ENCODE peak calls at places on chromosome 16, in ten cellular contexts. T is uterus, K is IMR-90, N is left ventricle myocardium inferior, B is lower lobe of right lung, P is OCI-LY7, O is sigmoid colon, Y is dorsolateral prefrontal cortex, L is prostate gland, H is hepatocyte. J is an unnamed sample.

GRCh38 chr16:72568502-72568901 is 396.5 kb upstream of the PMFBP1 start:
- DNase-seq in T (no peak), K (no peak), N (no peak), B (no peak), P (no peak), O (no peak), Y (no peak), L (no peak), H (no peak), J (no peak)

GRCh38 chr16:10009691-10010090 is 172.5 kb downstream of the GRIN2A start:
- DNase-seq in T (no peak), K (no peak), N (no peak), B (no peak), P (no peak), O (no peak), Y (peak; percentile 67), L (no peak), H (peak; percentile 20), J (no peak)

GRCh38 chr16:14193316-14193871 is 122.3 kb downstream of the MRTFB start:
- DNase-seq in T (no peak), K (no peak), N (no peak), B (no peak), P (peak; percentile 74), O (no peak), Y (no peak), L (no peak), H (no peak), J (no peak)

GRCh38 chr16:57277586-57277985 is 6.9 kb downstream of the PLLP start:
- DNase-seq in T (no peak), K (peak; percentile 60), N (no peak), B (peak; percentile 53), P (no peak), O (peak; percentile 34), Y (no peak), L (no peak), H (no peak), J (peak; percentile 70)

GRCh38 chr16:74626741-74627416 is 20.0 kb upstream of the GLG1 start:
- DNase-seq in T (no peak), K (peak; percentile 60), N (no peak), B (no peak), P (no peak), O (no peak), Y (no peak), L (no peak), H (no peak), J (no peak)

GRCh38 chr16:57998484-57998883 is 2.0 kb downstream of the ZNF319 start:
- DNase-seq in T (no peak), K (no peak), N (peak; percentile 46), B (peak; percentile 79), P (no peak), O (no peak), Y (no peak), L (no peak), H (peak; percentile 52), J (peak; percentile 95)

GRCh38 chr16:16007743-16008111 is 58.3 kb downstream of the ABCC1 start:
- DNase-seq in T (no peak), K (no peak), N (no peak), B (no peak), P (peak; percentile 94), O (no peak), Y (no peak), L (no peak), H (no peak), J (no peak)

GRCh38 chr16:49932943-49933342 is 77.0 kb upstream of the ZNF423 start:
- DNase-seq in T (peak; percentile 35), K (peak; percentile 11), N (peak; percentile 24), B (no peak), P (no peak), O (peak; percentile 60), Y (no peak), L (no peak), H (no peak), J (no peak)

GRCh38 chr16:2919511-2920255 is 8.0 kb downstream of the FLYWCH1 start:
- DNase-seq in T (peak; percentile 60), K (peak; percentile 74), N (no peak), B (no peak), P (peak; percentile 71), O (peak; percentile 83), Y (no peak), L (peak; percentile 44), H (peak; percentile 78), J (peak; percentile 38)

GRCh38 chr16:85798901-85799496 is 345 bp downstream of the EMC8 start:
- DNase-seq in T (no peak), K (peak; percentile 28), N (no peak), B (peak; percentile 63), P (peak; percentile 34), O (no peak), Y (no peak), L (no peak), H (peak; percentile 50), J (peak; percentile 33)

GRCh38 chr16:22220714-22221113 is 14.6 kb downstream of the EEF2K start:
- DNase-seq in T (peak; percentile 43), K (no peak), N (peak; percentile 47), B (no peak), P (no peak), O (no peak), Y (peak; percentile 75), L (peak; percentile 16), H (no peak), J (no peak)

GRCh38 chr16:49271363-49271762 is 10.3 kb downstream of the CBLN1 start:
- DNase-seq in T (no peak), K (no peak), N (no peak), B (no peak), P (no peak), O (no peak), Y (no peak), L (no peak), H (no peak), J (no peak)

GRCh38 chr16:19227643-19228042 is 57.9 kb upstream of the CLEC19A start:
- DNase-seq in T (no peak), K (no peak), N (no peak), B (no peak), P (no peak), O (no peak), Y (no peak), L (no peak), H (no peak), J (no peak)

GRCh38 chr16:50253511-50253903 is 12.8 kb upstream of the ADCY7 start:
- DNase-seq in T (no peak), K (no peak), N (no peak), B (no peak), P (no peak), O (no peak), Y (no peak), L (no peak), H (no peak), J (no peak)

GRCh38 chr16:71499775-71500364 is 10.7 kb upstream of the ZNF19 start:
- DNase-seq in T (no peak), K (peak; percentile 66), N (no peak), B (no peak), P (peak; percentile 69), O (no peak), Y (no peak), L (peak; percentile 36), H (peak; percentile 63), J (peak; percentile 47)

GRCh38 chr16:50395763-50396710 is 27.2 kb upstream of the BRD7 start:
- DNase-seq in T (no peak), K (no peak), N (no peak), B (no peak), P (peak; percentile 19), O (no peak), Y (no peak), L (no peak), H (no peak), J (no peak)

DNA sequence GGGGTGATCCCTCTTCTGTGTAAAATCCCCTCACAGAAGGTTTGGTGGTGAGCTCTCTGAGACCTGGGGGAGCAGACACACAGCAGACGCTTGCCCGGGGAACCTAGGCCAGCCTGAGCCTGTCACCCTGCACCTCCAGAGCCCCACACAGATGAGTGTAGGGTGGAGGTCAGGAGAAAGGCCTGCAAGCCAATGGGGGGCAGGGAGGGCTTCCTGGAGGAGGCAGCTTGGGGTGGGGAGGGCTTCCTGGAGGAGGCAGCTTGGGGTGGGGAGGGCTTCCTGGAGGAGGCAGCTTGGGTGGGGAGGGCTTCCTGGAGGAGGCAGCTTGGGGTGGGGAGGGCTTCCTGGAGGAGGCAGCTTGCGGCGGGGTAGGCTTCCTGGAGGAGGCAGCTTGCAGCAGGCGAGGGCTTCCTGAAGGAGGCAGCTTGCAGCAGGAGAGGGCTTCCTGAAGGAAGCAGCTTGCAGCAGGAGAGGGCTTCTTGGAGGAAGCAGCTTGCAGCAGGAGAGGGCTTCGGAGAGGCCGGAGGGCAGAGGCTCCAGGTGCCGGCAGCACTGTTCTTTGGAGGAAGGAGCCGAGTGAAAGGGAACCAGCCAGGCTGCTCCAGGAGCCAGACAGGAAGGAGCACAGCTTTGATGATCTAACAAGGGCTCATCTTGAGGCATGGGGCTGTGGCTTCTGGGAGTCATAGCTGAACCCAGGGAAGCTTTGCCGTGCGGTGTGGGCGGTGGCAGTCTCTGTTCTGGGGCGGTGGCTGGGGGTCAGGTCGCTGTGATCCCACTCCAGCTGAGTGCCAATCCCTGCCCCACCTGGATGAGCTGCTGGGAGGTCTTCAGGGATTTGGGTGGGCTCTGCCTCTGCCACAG is 83.6 kb upstream of the ZNF469 start:
- DNase-seq in T (no peak), K (peak; percentile 68), N (no peak), B (peak; percentile 19), P (no peak), O (no peak), Y (no peak), L (no peak), H (no peak), J (no peak)
- H3K27ac ChIP-seq in T (peak overlapping the region; percentile 5), K (peak overlapping the region; percentile 32), N (no peak overlapping the region), B (no peak overlapping the region), P (no peak overlapping the region), O (no peak overlapping the region), Y (no peak overlapping the region), L (no peak overlapping the region), H (no peak overlapping the region), J (no peak overlapping the region)

DNA sequence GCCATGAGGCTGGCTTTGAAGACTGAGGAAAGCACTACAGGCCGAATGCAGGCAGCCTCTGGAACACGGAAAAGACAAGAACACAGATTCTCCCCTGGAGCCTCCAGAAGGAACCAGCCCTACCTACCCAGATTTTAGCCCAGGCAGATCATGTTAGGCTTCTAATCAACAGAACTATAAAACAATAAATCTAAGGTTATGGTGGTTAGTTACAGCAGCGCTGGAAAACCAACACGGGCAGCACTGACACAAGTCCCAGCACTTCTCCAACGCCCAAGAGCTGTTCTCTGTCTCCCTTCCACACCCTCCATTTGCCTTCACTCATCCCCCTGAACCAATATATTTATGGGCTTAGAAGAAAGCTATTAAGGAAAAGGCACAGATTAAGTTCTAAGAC is 7.5 kb downstream of the ANKRD11 start:
- DNase-seq in T (no peak), K (no peak), N (no peak), B (no peak), P (no peak), O (no peak), Y (no peak), L (no peak), H (no peak), J (no peak)
- H3K27ac ChIP-seq in T (no peak overlapping the region), K (no peak overlapping the region), N (peak overlapping the region; percentile 33), B (no peak overlapping the region), P (no peak overlapping the region), O (peak overlapping the region; percentile 39), Y (no peak overlapping the region), L (no peak overlapping the region), H (peak overlapping the region; percentile 88), J (no peak overlapping the region)

GRCh38 chr16:1026057-1026783 is 44.6 kb downstream of the SOX8 start:
- DNase-seq in T (no peak), K (no peak), N (no peak), B (no peak), P (no peak), O (no peak), Y (peak; percentile 86), L (no peak), H (no peak), J (no peak)
- H3K27ac ChIP-seq in T (no peak overlapping the region), K (no peak overlapping the region), N (no peak overlapping the region), B (no peak overlapping the region), P (no peak overlapping the region), O (no peak overlapping the region), Y (peak overlapping the region; percentile 96), L (no peak overlapping the region), H (no peak overlapping the region), J (no peak overlapping the region)

GRCh38 chr16:66904846-66905632 is 13.6 kb downstream of the CDH16 start:
- DNase-seq in T (no peak), K (peak; percentile 82), N (peak; percentile 58), B (no peak), P (no peak), O (no peak), Y (no peak), L (no peak), H (peak; percentile 56), J (no peak)
- H3K27ac ChIP-seq in T (peak overlapping the region; percentile 59), K (peak overlapping the region; percentile 61), N (peak overlapping the region; percentile 96), B (peak overlapping the region; percentile 41), P (no peak overlapping the region), O (peak overlapping the region; percentile 89), Y (peak overlapping the region; percentile 9), L (peak overlapping the region; percentile 31), H (peak overlapping the region; percentile 95), J (no peak overlapping the region)

J was measured in HL-60.